ENCODE peak calls at places on chromosomes 5 and 9, in five cellular contexts. One of them, this sample, is unnamed.
A peak's percentile ranks its signal among the peaks of the same experiment; 100 is the strongest.

GRCh38 chr5:172644711-172645110 is 3.6 kb downstream of the NEURL1B start:
- DNase-seq in fibroblast of the aortic adventitia: no peak
- DNase-seq in hepatocyte: no peak
- DNase-seq in psoas muscle: no peak
- DNase-seq in GM12864: no peak
- DNase-seq in this sample: no peak

GRCh38 chr9:5762421-5762820 is 70.5 kb downstream of the ERMP1 start:
- DNase-seq in fibroblast of the aortic adventitia: no peak
- DNase-seq in hepatocyte: no peak
- DNase-seq in GM12864: no peak
- DNase-seq in psoas muscle: no peak
- DNase-seq in this sample: no peak

GRCh38 chr9:135926402-135927194 is 19.3 kb upstream of the CAMSAP1 start:
- DNase-seq in hepatocyte: no peak
- DNase-seq in GM12864: no peak
- DNase-seq in fibroblast of the aortic adventitia: peak; percentile 62
- DNase-seq in psoas muscle: peak; percentile 88
- DNase-seq in this sample: no peak

GRCh38 chr9:35553670-35554543 is 51.2 kb upstream of the TESK1 start:
- DNase-seq in psoas muscle: peak; percentile 60
- DNase-seq in hepatocyte: peak; percentile 86
- DNase-seq in fibroblast of the aortic adventitia: peak; percentile 88
- DNase-seq in GM12864: no peak
- DNase-seq in this sample: peak; percentile 61

GRCh38 chr5:61640631-61641030 is 308.6 kb downstream of the ZSWIM6 start:
- DNase-seq in fibroblast of the aortic adventitia: peak; percentile 61
- DNase-seq in GM12864: no peak
- DNase-seq in hepatocyte: no peak
- DNase-seq in psoas muscle: no peak
- DNase-seq in this sample: no peak

GRCh38 chr9:35618854-35619799 is 914 bp upstream of the CD72 start:
- DNase-seq in fibroblast of the aortic adventitia: no peak
- DNase-seq in psoas muscle: no peak
- DNase-seq in hepatocyte: no peak
- DNase-seq in GM12864: peak; percentile 52
- DNase-seq in this sample: peak; percentile 35

GRCh38 chr9:133708770-133709611 is 29.2 kb downstream of the SARDH start:
- DNase-seq in psoas muscle: no peak
- DNase-seq in hepatocyte: no peak
- DNase-seq in fibroblast of the aortic adventitia: no peak
- DNase-seq in GM12864: no peak
- DNase-seq in this sample: no peak

GRCh38 chr9:69370430-69370829 is 45.4 kb downstream of the ENTREP1 start:
- DNase-seq in GM12864: no peak
- DNase-seq in hepatocyte: no peak
- DNase-seq in psoas muscle: no peak
- DNase-seq in fibroblast of the aortic adventitia: peak; percentile 54
- DNase-seq in this sample: no peak

GRCh38 chr5:121816164-121816563 is 35.5 kb upstream of the FTMT start:
- DNase-seq in hepatocyte: no peak
- DNase-seq in psoas muscle: no peak
- DNase-seq in GM12864: no peak
- DNase-seq in fibroblast of the aortic adventitia: no peak
- DNase-seq in this sample: no peak

GRCh38 chr5:132086277-132086794 is 12.7 kb downstream of the CSF2 start:
- DNase-seq in GM12864: no peak
- DNase-seq in psoas muscle: peak; percentile 68
- DNase-seq in fibroblast of the aortic adventitia: peak; percentile 97
- DNase-seq in hepatocyte: peak; percentile 63
- DNase-seq in this sample: peak; percentile 55

GRCh38 chr5:173011602-173012001 is 28.0 kb downstream of the ATP6V0E1 start:
- DNase-seq in GM12864: no peak
- DNase-seq in hepatocyte: no peak
- DNase-seq in psoas muscle: no peak
- DNase-seq in fibroblast of the aortic adventitia: no peak
- DNase-seq in this sample: no peak

GRCh38 chr5:139061856-139062255 is 136.3 kb downstream of the SIL1 start:
- DNase-seq in psoas muscle: no peak
- DNase-seq in fibroblast of the aortic adventitia: no peak
- DNase-seq in hepatocyte: peak; percentile 11
- DNase-seq in GM12864: no peak
- DNase-seq in this sample: no peak

GRCh38 chr9:21711504-21711903 is 90.9 kb upstream of the MTAP start:
- DNase-seq in GM12864: no peak
- DNase-seq in hepatocyte: no peak
- DNase-seq in fibroblast of the aortic adventitia: no peak
- DNase-seq in psoas muscle: no peak
- DNase-seq in this sample: no peak

GRCh38 chr5:133321833-133322420 is 270.1 kb downstream of the HSPA4 start:
- DNase-seq in GM12864: peak; percentile 69
- DNase-seq in hepatocyte: no peak
- DNase-seq in psoas muscle: no peak
- DNase-seq in fibroblast of the aortic adventitia: no peak
- DNase-seq in this sample: no peak

GRCh38 chr5:1891391-1891790 is 8.7 kb upstream of the IRX4 start:
- DNase-seq in fibroblast of the aortic adventitia: no peak
- DNase-seq in psoas muscle: no peak
- DNase-seq in hepatocyte: no peak
- DNase-seq in GM12864: no peak
- DNase-seq in this sample: no peak

GRCh38 chr5:148833122-148833521 is 6.7 kb downstream of the ADRB2 start:
- DNase-seq in fibroblast of the aortic adventitia: no peak
- DNase-seq in hepatocyte: no peak
- DNase-seq in GM12864: no peak
- DNase-seq in psoas muscle: no peak
- DNase-seq in this sample: no peak

GRCh38 chr9:2122299-2122698 is 107.2 kb downstream of the SMARCA2 start:
- DNase-seq in hepatocyte: no peak
- DNase-seq in fibroblast of the aortic adventitia: no peak
- DNase-seq in psoas muscle: no peak
- DNase-seq in GM12864: no peak
- DNase-seq in this sample: no peak

GRCh38 chr9:2127486-2127885 is 112.3 kb downstream of the SMARCA2 start:
- DNase-seq in GM12864: no peak
- DNase-seq in hepatocyte: no peak
- DNase-seq in psoas muscle: no peak
- DNase-seq in fibroblast of the aortic adventitia: peak; percentile 87
- DNase-seq in this sample: no peak

GRCh38 chr9:2126331-2126789 is 111.2 kb downstream of the SMARCA2 start:
- DNase-seq in fibroblast of the aortic adventitia: peak; percentile 95
- DNase-seq in GM12864: no peak
- DNase-seq in hepatocyte: no peak
- DNase-seq in psoas muscle: peak; percentile 21
- DNase-seq in this sample: no peak

GRCh38 chr9:2128611-2129010 is 113.5 kb downstream of the SMARCA2 start:
- DNase-seq in fibroblast of the aortic adventitia: no peak
- DNase-seq in hepatocyte: no peak
- DNase-seq in GM12864: no peak
- DNase-seq in psoas muscle: no peak
- DNase-seq in this sample: no peak

GRCh38 chr9:2125909-2126308 is 110.8 kb downstream of the SMARCA2 start:
- DNase-seq in fibroblast of the aortic adventitia: no peak
- DNase-seq in psoas muscle: no peak
- DNase-seq in GM12864: no peak
- DNase-seq in hepatocyte: no peak
- DNase-seq in this sample: no peak
- H3K4me3 ChIP-seq in fibroblast of the aortic adventitia: peak overlapping the region; percentile 23
- H3K4me3 ChIP-seq in psoas muscle: peak overlapping the region; percentile 26
- H3K4me3 ChIP-seq in GM12864: no peak overlapping the region
- H3K4me3 ChIP-seq in hepatocyte: no peak overlapping the region
- H3K4me3 ChIP-seq in this sample: no peak overlapping the region

GRCh38 chr9:97368964-97369363 is 42.9 kb upstream of the TDRD7 start:
- DNase-seq in GM12864: no peak
- DNase-seq in fibroblast of the aortic adventitia: no peak
- DNase-seq in psoas muscle: no peak
- DNase-seq in hepatocyte: no peak
- DNase-seq in this sample: no peak

GRCh38 chr9:97376902-97377301 is 35.0 kb upstream of the TDRD7 start:
- DNase-seq in psoas muscle: no peak
- DNase-seq in hepatocyte: no peak
- DNase-seq in GM12864: no peak
- DNase-seq in fibroblast of the aortic adventitia: no peak
- DNase-seq in this sample: no peak

GRCh38 chr9:97374811-97375210 is 37.1 kb upstream of the TDRD7 start:
- DNase-seq in psoas muscle: no peak
- DNase-seq in hepatocyte: no peak
- DNase-seq in fibroblast of the aortic adventitia: no peak
- DNase-seq in GM12864: no peak
- DNase-seq in this sample: no peak

GRCh38 chr9:97373311-97373710 is 38.6 kb upstream of the TDRD7 start:
- DNase-seq in GM12864: no peak
- DNase-seq in hepatocyte: no peak
- DNase-seq in fibroblast of the aortic adventitia: no peak
- DNase-seq in psoas muscle: no peak
- DNase-seq in this sample: no peak

GRCh38 chr9:97372580-97372979 is 39.3 kb upstream of the TDRD7 start:
- DNase-seq in fibroblast of the aortic adventitia: no peak
- DNase-seq in hepatocyte: no peak
- DNase-seq in GM12864: no peak
- DNase-seq in psoas muscle: no peak
- DNase-seq in this sample: no peak
- TF ChIP-seq CTCF in fibroblast of the aortic adventitia: no peak
- TF ChIP-seq CTCF in hepatocyte: no peak
- TF ChIP-seq CTCF in GM12864: no peak
- TF ChIP-seq CTCF in psoas muscle: no peak
- TF ChIP-seq CTCF in this sample: no peak

DNA sequence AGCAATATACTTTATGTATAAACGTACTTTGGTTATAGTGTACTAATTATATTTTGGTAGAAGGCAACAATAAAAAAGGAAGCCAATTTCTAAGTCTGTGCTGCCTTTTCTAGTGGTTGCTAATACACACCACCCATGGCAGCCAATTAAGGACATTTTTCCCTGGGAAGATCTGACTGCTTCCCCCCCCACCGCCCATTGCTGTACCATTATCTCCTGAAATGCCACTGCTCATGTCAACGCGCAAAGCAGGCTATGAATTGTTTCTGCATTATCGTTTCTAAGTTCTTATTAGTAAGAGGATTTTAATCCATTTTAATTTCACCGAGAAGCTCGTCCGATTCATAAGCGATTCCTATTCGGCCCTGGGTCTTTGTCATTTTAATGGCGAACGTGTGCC is 55.6 kb upstream of the SHC3 start:
- DNase-seq in fibroblast of the aortic adventitia: no peak
- DNase-seq in GM12864: no peak
- DNase-seq in psoas muscle: no peak
- DNase-seq in hepatocyte: no peak
- DNase-seq in this sample: no peak
- H3K4me3 ChIP-seq in fibroblast of the aortic adventitia: no peak overlapping the region
- H3K4me3 ChIP-seq in GM12864: no peak overlapping the region
- H3K4me3 ChIP-seq in psoas muscle: no peak overlapping the region
- H3K4me3 ChIP-seq in hepatocyte: peak overlapping the region; percentile 18
- H3K4me3 ChIP-seq in this sample: no peak overlapping the region

GRCh38 chr5:135204151-135204600 is 170.1 kb upstream of the PITX1 start:
- DNase-seq in fibroblast of the aortic adventitia: no peak
- DNase-seq in psoas muscle: no peak
- DNase-seq in GM12864: no peak
- DNase-seq in hepatocyte: no peak
- DNase-seq in this sample: no peak
- TF ChIP-seq CTCF in fibroblast of the aortic adventitia: peak; percentile 49
- TF ChIP-seq CTCF in psoas muscle: no peak
- TF ChIP-seq CTCF in GM12864: peak; percentile 29
- TF ChIP-seq CTCF in hepatocyte: peak; percentile 21
- TF ChIP-seq CTCF in this sample: no peak

GRCh38 chr9:125409637-125410521 is 148.3 kb downstream of the GAPVD1 start:
- DNase-seq in hepatocyte: no peak
- DNase-seq in psoas muscle: peak; percentile 38
- DNase-seq in fibroblast of the aortic adventitia: no peak
- DNase-seq in GM12864: no peak
- DNase-seq in this sample: peak; percentile 49
- H3K4me3 ChIP-seq in hepatocyte: no peak overlapping the region
- H3K4me3 ChIP-seq in psoas muscle: no peak overlapping the region
- H3K4me3 ChIP-seq in fibroblast of the aortic adventitia: no peak overlapping the region
- H3K4me3 ChIP-seq in GM12864: no peak overlapping the region
- H3K4me3 ChIP-seq in this sample: no peak overlapping the region

This sample was measured in pancreas.